ENCODE peak calls at places on chromosomes 2 and 18, in five cellular contexts. X, A, B, N and C are unnamed samples. For H3K9me3, the result is how much of the 10 kb centered on the place peaks cover.

GRCh38 chr18:65214456-65214855 is 536.4 kb upstream of the CDH7 start:
- DNase-seq in X (no peak), B (no peak), N (no peak), A (no peak), C (no peak)

GRCh38 chr2:18520605-18521031 is 39.8 kb downstream of the RDH14 start:
- DNase-seq in A (peak), N (peak), X (peak), B (peak), C (peak)

GRCh38 chr2:48483506-48483905 is 46.4 kb upstream of the STON1 start:
- DNase-seq in A (no peak), N (no peak), B (no peak), X (no peak), C (no peak)

GRCh38 chr2:42138163-42139016 is 30.8 kb upstream of the EML4 start:
- DNase-seq in N (no peak), A (peak), X (peak), B (no peak), C (no peak)

GRCh38 chr18:63138469-63139340 is 180.9 kb downstream of the BCL2 start:
- DNase-seq in N (no peak), X (no peak), B (peak), A (no peak), C (no peak)

GRCh38 chr18:3015203-3015590 is 2.3 kb upstream of the LPIN2 start:
- DNase-seq in A (no peak), N (no peak), B (no peak), X (peak), C (no peak)

GRCh38 chr2:111246620-111247061 is 125.9 kb downstream of the BCL2L11 start:
- DNase-seq in X (no peak), B (no peak), A (no peak), N (no peak), C (no peak)

GRCh38 chr2:10447300-10448207 is 573 bp downstream of the ODC1 start:
- DNase-seq in B (peak), N (no peak), A (peak), X (no peak), C (peak)

GRCh38 chr2:239819974-239820555 is 205.1 kb downstream of the NDUFA10 start:
- DNase-seq in B (no peak), N (peak), X (peak), A (peak), C (no peak)

GRCh38 chr18:51654441-51655326 is 457.2 kb upstream of the MEX3C start:
- DNase-seq in X (no peak), N (no peak), B (no peak), A (no peak), C (no peak)

GRCh38 chr2:236998250-236998649 is 87.4 kb upstream of the COPS8 start:
- DNase-seq in N (no peak), X (no peak), B (no peak), A (no peak), C (no peak)

GRCh38 chr18:56068030-56068671 is 480.2 kb upstream of the TCF4 start:
- DNase-seq in X (no peak), B (no peak), N (no peak), A (no peak), C (no peak)

GRCh38 chr2:63614448-63614968 is 25.7 kb downstream of the MDH1 start:
- DNase-seq in N (no peak), B (no peak), A (no peak), X (no peak), C (no peak)

GRCh38 chr2:146777181-146777580 is 1067.6 kb upstream of the ACVR2A start:
- DNase-seq in A (no peak), B (no peak), N (no peak), X (no peak), C (no peak)

GRCh38 chr2:119678021-119678656 is 862 bp upstream of the TMEM177 start:
- DNase-seq in N (no peak), B (no peak), X (no peak), A (peak), C (no peak)

GRCh38 chr2:11248-11941 is 34.9 kb downstream of the FAM110C start:
- DNase-seq in B (peak), A (peak), X (peak), N (no peak), C (no peak)

GRCh38 chr2:136765736-136766323 is 485 bp downstream of the THSD7B start:
- DNase-seq in B (no peak), X (no peak), N (no peak), A (no peak), C (no peak)

GRCh38 chr2:119461811-119462210 is 30.2 kb downstream of the TMEM37 start:
- DNase-seq in A (no peak), X (peak), B (no peak), N (no peak), C (no peak)

GRCh38 chr2:64417624-64418023 is 36.3 kb upstream of the LGALSL start:
- DNase-seq in A (no peak), N (no peak), B (no peak), X (no peak), C (no peak)

GRCh38 chr2:89833116-89833779 is 1141.8 kb downstream of the RPIA start:
- DNase-seq in X (no peak), A (no peak), B (no peak), N (no peak), C (no peak)

GRCh38 chr2:127609818-127610217 is 36.1 kb upstream of the GPR17 start:
- DNase-seq in A (peak), N (no peak), B (no peak), X (no peak), C (no peak)

GRCh38 chr2:120220756-120221155 is 2.4 kb downstream of the TMEM185B start:
- DNase-seq in A (no peak), X (no peak), N (peak), B (no peak), C (no peak)

GRCh38 chr18:74353169-74353775 is 37.6 kb downstream of the C18orf63 start:
- DNase-seq in A (peak), N (peak), B (no peak), X (peak), C (peak)

GRCh38 chr2:27085670-27086089 is 892 bp upstream of the KHK start:
- DNase-seq in X (peak), N (peak), A (peak), B (peak), C (peak)
- TF ChIP-seq CTCF in X (peak), N (peak), A (no peak), B (peak), C (peak)

DNA sequence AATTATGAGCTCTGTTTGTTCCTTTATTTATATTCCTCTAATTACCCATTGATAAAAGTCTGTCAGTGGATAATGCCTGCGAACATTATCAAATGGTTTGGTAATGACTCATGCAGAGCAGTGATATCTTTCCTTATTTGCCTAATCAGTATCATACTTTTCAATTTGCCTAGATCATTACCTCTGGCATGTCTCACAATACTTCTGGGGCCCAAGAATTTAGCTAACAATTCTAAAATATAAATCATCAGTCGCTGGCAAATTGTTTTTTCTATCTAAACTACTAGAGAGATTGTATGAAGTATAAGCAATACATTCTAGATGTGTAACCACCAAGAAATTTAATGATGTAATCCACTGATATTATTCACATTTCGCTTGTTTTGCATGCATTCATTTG is 191.1 kb upstream of the CDH19 start:
- DNase-seq in N (no peak), B (no peak), X (no peak), A (no peak), C (no peak)
- H3K4me3 ChIP-seq in N (no peak), B (no peak), X (no peak), A (no peak), C (no peak)

GRCh38 chr2:60836491-60836890 is 44.9 kb upstream of the REL start:
- DNase-seq in N (no peak), X (no peak), B (no peak), A (no peak), C (no peak)
- H3K9me3 ChIP-seq in N (under half), X (under half), B (under half), A (under half), C (under half)

GRCh38 chr2:213125646-213126347 is 25.6 kb downstream of the IKZF2 start:
- DNase-seq in B (no peak), X (no peak), A (no peak), N (no peak), C (no peak)
- TF ChIP-seq CTCF in B (no peak), X (no peak), A (no peak), N (no peak), C (no peak)

GRCh38 chr2:222655748-222656543 is at the start of gene FARSB:
- DNase-seq in N (peak), B (peak), X (peak), A (peak), C (peak)

GRCh38 chr2:222655406-222655747 is 515 bp downstream of the FARSB start:
- DNase-seq in B (no peak), A (no peak), X (no peak), N (no peak), C (no peak)

GRCh38 chr2:222652856-222653255 is 3.0 kb downstream of the FARSB start:
- DNase-seq in N (no peak), B (no peak), X (no peak), A (no peak), C (no peak)

GRCh38 chr2:222653280-222653679 is 2.6 kb downstream of the FARSB start:
- DNase-seq in X (no peak), B (no peak), A (no peak), N (no peak), C (no peak)

GRCh38 chr2:222656544-222657446 is 903 bp upstream of the FARSB start:
- DNase-seq in B (no peak), N (no peak), X (no peak), A (no peak), C (no peak)
- H3K4me3 ChIP-seq in B (peak), N (peak), X (peak), A (peak), C (peak)